ENCODE peak calls at places on chromosome 1, in four cellular contexts. G is IMR-90, S is keratinocyte, W is K562. B is an unnamed sample.

GRCh38 chr1:51236548-51237312 is 657 bp downstream of the RNF11 start:
- DNase-seq in S (no peak), W (peak; percentile 56), G (peak; percentile 39), B (peak; percentile 69)

GRCh38 chr1:42420911-42421585 is 34.8 kb downstream of the ZMYND12 start:
- DNase-seq in S (no peak), G (peak; percentile 79), W (no peak), B (peak; percentile 72)

GRCh38 chr1:16006010-16006409 is 2.0 kb downstream of the SRARP start:
- DNase-seq in W (no peak), G (no peak), S (no peak), B (no peak)

GRCh38 chr1:191174298-191174697 is 696.6 kb upstream of the BRINP3 start:
- DNase-seq in W (no peak), S (no peak), G (peak; percentile 3), B (peak; percentile 31)

GRCh38 chr1:27878038-27878437 is 5.7 kb downstream of the THEMIS2 start:
- DNase-seq in W (no peak), G (no peak), S (no peak), B (no peak)

GRCh38 chr1:26697978-26698849 is 2.4 kb downstream of the ARID1A start:
- DNase-seq in W (peak; percentile 88), S (peak; percentile 56), G (peak; percentile 99), B (peak; percentile 94)

GRCh38 chr1:224392411-224393249 is 36.0 kb downstream of the CNIH4 start:
- DNase-seq in G (peak; percentile 70), W (peak; percentile 84), S (no peak), B (no peak)

GRCh38 chr1:152162826-152163463 is 3.9 kb upstream of the RPTN start:
- DNase-seq in S (no peak), W (no peak), G (peak; percentile 62), B (no peak)

GRCh38 chr1:54324031-54324654 is 82.1 kb downstream of the SSBP3 start:
- DNase-seq in W (no peak), G (peak; percentile 19), S (peak; percentile 63), B (no peak)

GRCh38 chr1:76580206-76580605 is 287.1 kb upstream of the ST6GALNAC5 start:
- DNase-seq in G (no peak), S (no peak), W (no peak), B (no peak)

GRCh38 chr1:227736814-227737432 is 1.7 kb downstream of the SNAP47 start:
- DNase-seq in W (no peak), S (no peak), G (no peak), B (no peak)

GRCh38 chr1:154863702-154864174 is 6.3 kb downstream of the KCNN3 start:
- DNase-seq in S (no peak), W (peak; percentile 81), G (peak; percentile 75), B (no peak)

GRCh38 chr1:201421041-201421440 is 489 bp downstream of the TNNI1 start:
- DNase-seq in S (no peak), W (no peak), G (no peak), B (no peak)

GRCh38 chr1:161985301-161985825 is 38.3 kb downstream of the OLFML2B start:
- DNase-seq in S (no peak), W (no peak), G (no peak), B (no peak)

GRCh38 chr1:175262646-175263045 is 70.1 kb upstream of the KIAA0040 start:
- DNase-seq in S (no peak), W (no peak), G (no peak), B (no peak)

GRCh38 chr1:158285756-158286241 is 3.9 kb upstream of the CD1C start:
- DNase-seq in G (no peak), W (no peak), S (no peak), B (peak; percentile 2)

GRCh38 chr1:205354259-205354904 is 2.3 kb downstream of the KLHDC8A start:
- DNase-seq in W (peak; percentile 79), S (peak; percentile 35), G (peak; percentile 76), B (peak; percentile 63)

GRCh38 chr1:199687321-199687720 is 340.2 kb upstream of the NR5A2 start:
- DNase-seq in W (no peak), G (peak; percentile 44), S (no peak), B (peak; percentile 58)

GRCh38 chr1:169085911-169086310 is 20.6 kb upstream of the ATP1B1 start:
- DNase-seq in S (no peak), W (no peak), G (no peak), B (no peak)

GRCh38 chr1:207393610-207394009 is 60.5 kb upstream of the CR2 start:
- DNase-seq in G (peak; percentile 91), W (no peak), S (peak; percentile 88), B (peak; percentile 91)

GRCh38 chr1:223765719-223766340 is 53.5 kb downstream of the CAPN2 start:
- DNase-seq in S (no peak), W (no peak), G (no peak), B (no peak)

GRCh38 chr1:184222561-184223157 is 164.2 kb upstream of the C1orf21 start:
- DNase-seq in S (no peak), G (peak; percentile 55), W (peak; percentile 64), B (peak; percentile 57)

GRCh38 chr1:190084552-190084951 is 393.1 kb downstream of the BRINP3 start:
- DNase-seq in S (no peak), W (peak; percentile 15), G (no peak), B (no peak)

GRCh38 chr1:47848985-47849610 is 148.1 kb downstream of the TRABD2B start:
- DNase-seq in W (no peak), G (no peak), S (no peak), B (no peak)

GRCh38 chr1:156113263-156114004 is 1.1 kb upstream of the LMNA start:
- DNase-seq in W (no peak), S (no peak), G (no peak), B (no peak)

GRCh38 chr1:174039069-174039468 is 16.9 kb upstream of the RC3H1 start:
- DNase-seq in S (no peak), G (peak; percentile 62), W (no peak), B (no peak)

GRCh38 chr1:65773391-65773790 is 19.3 kb upstream of the PDE4B start:
- DNase-seq in G (peak; percentile 31), W (no peak), S (no peak), B (no peak)

GRCh38 chr1:43968348-43968948 is 1.4 kb upstream of the DPH2 start:
- DNase-seq in W (peak; percentile 74), G (no peak), S (no peak), B (peak; percentile 24)

GRCh38 chr1:43963006-43963405 is 6.8 kb upstream of the DPH2 start:
- DNase-seq in G (no peak), S (no peak), W (no peak), B (no peak)

GRCh38 chr1:43962324-43962723 is 7.5 kb upstream of the DPH2 start:
- DNase-seq in S (no peak), W (no peak), G (no peak), B (no peak)

GRCh38 chr1:43963890-43964289 is 5.9 kb upstream of the DPH2 start:
- DNase-seq in W (no peak), S (no peak), G (no peak), B (no peak)

GRCh38 chr1:43965316-43965715 is 4.5 kb upstream of the DPH2 start:
- DNase-seq in S (no peak), G (no peak), W (no peak), B (no peak)
- H3K9me1 ChIP-seq in S (no peaks in the 10 kb centered on the region), G (peaks cover 9% of the 10 kb centered on the region), W (no peaks in the 10 kb centered on the region), B (no peaks in the 10 kb centered on the region)

DNA sequence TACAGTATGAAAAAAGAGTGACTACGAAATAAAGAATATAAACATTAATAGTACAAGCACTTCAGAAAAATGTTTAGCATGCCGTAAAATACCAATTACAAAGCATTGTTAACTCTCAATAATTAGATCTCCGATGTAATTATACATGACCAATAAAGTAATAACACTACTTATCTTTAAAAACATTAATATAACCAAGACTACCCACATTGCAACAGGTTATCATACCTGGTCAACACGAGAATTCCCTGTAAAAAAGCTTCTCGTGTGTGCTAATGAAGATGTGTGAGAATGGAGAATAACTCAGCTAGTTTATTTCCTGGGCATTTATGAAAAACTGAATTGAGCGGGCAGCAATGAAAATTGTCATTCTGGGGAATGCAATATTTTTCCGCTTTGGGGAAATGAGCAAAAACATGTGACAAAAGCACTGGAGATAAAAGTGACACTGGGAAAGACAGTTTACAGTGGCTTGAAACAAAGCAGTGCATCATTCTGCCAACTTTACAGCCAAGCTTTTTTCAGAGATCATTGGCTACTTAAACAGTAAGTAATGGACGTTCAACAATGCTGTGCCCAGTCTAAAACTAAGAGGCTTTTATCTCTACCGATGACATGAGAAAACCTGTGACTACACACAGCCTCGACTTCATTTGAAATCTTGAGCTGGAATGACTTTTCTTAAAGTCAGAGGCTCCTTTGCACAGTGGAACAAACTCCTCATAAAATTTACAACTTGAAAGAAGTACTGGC is 34.7 kb downstream of the ITPKB start:
- DNase-seq in S (no peak), W (no peak), G (no peak), B (no peak)
- H3K9me1 ChIP-seq in S (no peaks in the 10 kb centered on the region), W (no peaks in the 10 kb centered on the region), G (peaks cover 6% of the 10 kb centered on the region), B (no peaks in the 10 kb centered on the region)

GRCh38 chr1:217272385-217272784 is 358.5 kb downstream of the GPATCH2 start:
- DNase-seq in S (no peak), W (no peak), G (peak; percentile 84), B (no peak)

GRCh38 chr1:217274927-217275616 is 355.8 kb downstream of the GPATCH2 start:
- DNase-seq in W (no peak), G (peak; percentile 75), S (peak; percentile 9), B (no peak)

GRCh38 chr1:217275617-217276398 is 355.1 kb downstream of the GPATCH2 start:
- DNase-seq in G (peak; percentile 88), S (peak; percentile 15), W (no peak), B (no peak)

GRCh38 chr1:217273866-217274265 is 357.0 kb downstream of the GPATCH2 start:
- DNase-seq in G (peak; percentile 58), S (no peak), W (no peak), B (no peak)

DNA sequence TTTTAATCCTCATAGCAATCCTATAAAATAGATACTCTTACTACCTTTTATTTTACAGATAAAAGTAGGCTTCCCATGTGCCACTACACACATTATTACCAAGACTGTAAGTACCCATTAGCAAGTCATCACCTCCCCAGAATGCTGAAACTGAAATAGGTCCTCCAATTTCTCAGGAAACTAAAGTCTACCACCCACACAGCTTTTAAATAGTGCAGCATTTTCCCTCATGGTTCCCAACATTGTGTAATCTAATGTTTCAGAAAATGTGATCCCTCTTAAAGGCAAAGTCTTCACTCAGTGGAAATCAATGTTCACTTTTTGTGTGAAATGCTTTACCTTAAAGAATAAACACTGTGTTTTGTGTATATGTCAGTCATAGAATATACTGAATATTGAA is 356.5 kb downstream of the GPATCH2 start:
- DNase-seq in S (no peak), G (peak; percentile 39), W (no peak), B (no peak)
- H3K9me1 ChIP-seq in S (no peaks in the 10 kb centered on the region), G (no peaks in the 10 kb centered on the region), W (no peaks in the 10 kb centered on the region), B (no peaks in the 10 kb centered on the region)

GRCh38 chr1:218302155-218302554 is 17.1 kb downstream of the RRP15 start:
- DNase-seq in G (no peak), S (no peak), W (no peak), B (no peak)

GRCh38 chr1:218297867-218298266 is 12.8 kb downstream of the RRP15 start:
- DNase-seq in W (no peak), S (no peak), G (peak; percentile 7), B (no peak)

GRCh38 chr1:218301217-218301616 is 16.1 kb downstream of the RRP15 start:
- DNase-seq in S (no peak), W (no peak), G (no peak), B (no peak)

GRCh38 chr1:218299416-218299815 is 14.3 kb downstream of the RRP15 start:
- DNase-seq in S (no peak), G (peak; percentile 77), W (peak; percentile 78), B (peak; percentile 61)

DNA sequence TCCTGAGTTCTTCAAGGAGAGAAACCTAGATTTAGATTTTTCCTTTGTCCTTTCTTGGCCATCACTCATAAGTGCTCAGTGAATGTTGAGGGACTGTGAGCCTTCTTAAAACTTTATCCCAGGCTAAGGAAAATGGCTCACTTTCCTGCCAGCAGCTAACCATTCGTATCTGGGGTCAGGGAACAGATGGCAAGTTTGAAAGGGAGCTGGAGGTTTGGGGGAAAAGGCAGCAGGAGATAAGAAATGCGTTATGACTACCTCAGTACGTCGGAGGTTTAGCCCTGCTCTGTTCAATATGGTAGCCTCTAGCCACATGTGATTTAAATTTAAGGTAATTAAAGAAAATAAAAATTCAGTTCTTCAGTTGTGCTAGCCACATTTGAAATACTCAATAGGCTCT is 13.3 kb downstream of the RRP15 start:
- DNase-seq in G (no peak), W (peak; percentile 87), S (no peak), B (peak; percentile 6)
- H3K9me1 ChIP-seq in G (no peaks in the 10 kb centered on the region), W (no peaks in the 10 kb centered on the region), S (no peaks in the 10 kb centered on the region), B (no peaks in the 10 kb centered on the region)

B was measured in endothelial cell of umbilical vein.